ENCODE peak calls at places on chromosomes 5 and 9, in four cellular contexts. F, H, X and T are unnamed samples.

GRCh38 chr5:107380654-107381053 is 290.1 kb downstream of the EFNA5 start:
- DNase-seq in H (no peak), F (no peak), X (no peak), T (no peak)

GRCh38 chr9:78369644-78370219 is 72.8 kb downstream of the PSAT1 start:
- DNase-seq in H (peak), X (peak), F (peak), T (peak)

GRCh38 chr5:39352931-39353330 is 11.4 kb downstream of the C9 start:
- DNase-seq in X (no peak), F (no peak), H (no peak), T (no peak)

GRCh38 chr5:2550479-2550878 is 201.0 kb downstream of the IRX2 start:
- DNase-seq in X (no peak), F (no peak), H (no peak), T (no peak)

GRCh38 chr5:178465228-178465860 is 124.8 kb downstream of the COL23A1 start:
- DNase-seq in F (no peak), H (no peak), X (no peak), T (no peak)

GRCh38 chr5:65029178-65029577 is 260.4 kb downstream of the CWC27 start:
- DNase-seq in X (no peak), H (no peak), F (no peak), T (peak)

GRCh38 chr5:169408735-169409134 is 107.8 kb upstream of the SLIT3 start:
- DNase-seq in F (no peak), X (no peak), H (no peak), T (no peak)

GRCh38 chr5:76402880-76403712 is at the start of gene IQGAP2:
- DNase-seq in F (peak), H (peak), X (peak), T (peak)

GRCh38 chr5:172749881-172750608 is 20.9 kb downstream of the DUSP1 start:
- DNase-seq in F (no peak), X (no peak), H (no peak), T (no peak)

GRCh38 chr9:131180454-131180853 is 55.1 kb downstream of the NUP214 start:
- DNase-seq in X (no peak), H (no peak), F (no peak), T (peak)

GRCh38 chr5:74631088-74631960 is 9.2 kb downstream of the ENC1 start:
- DNase-seq in X (no peak), F (no peak), H (peak), T (peak)

GRCh38 chr5:144971067-144971850 is 800.6 kb downstream of the KCTD16 start:
- DNase-seq in H (peak), X (no peak), F (no peak), T (no peak)

GRCh38 chr5:73119492-73120157 is 750 bp upstream of the TMEM171 start:
- DNase-seq in F (no peak), H (peak), X (no peak), T (no peak)

GRCh38 chr5:87122171-87122977 is 145.3 kb upstream of the RASA1 start:
- DNase-seq in F (no peak), X (no peak), H (no peak), T (no peak)

GRCh38 chr5:151048526-151048925 is 28.1 kb downstream of the GPX3 start:
- DNase-seq in F (no peak), X (no peak), H (peak), T (no peak)
- TF ChIP-seq CTCF in F (no peak), X (no peak), H (peak), T (peak)

DNA sequence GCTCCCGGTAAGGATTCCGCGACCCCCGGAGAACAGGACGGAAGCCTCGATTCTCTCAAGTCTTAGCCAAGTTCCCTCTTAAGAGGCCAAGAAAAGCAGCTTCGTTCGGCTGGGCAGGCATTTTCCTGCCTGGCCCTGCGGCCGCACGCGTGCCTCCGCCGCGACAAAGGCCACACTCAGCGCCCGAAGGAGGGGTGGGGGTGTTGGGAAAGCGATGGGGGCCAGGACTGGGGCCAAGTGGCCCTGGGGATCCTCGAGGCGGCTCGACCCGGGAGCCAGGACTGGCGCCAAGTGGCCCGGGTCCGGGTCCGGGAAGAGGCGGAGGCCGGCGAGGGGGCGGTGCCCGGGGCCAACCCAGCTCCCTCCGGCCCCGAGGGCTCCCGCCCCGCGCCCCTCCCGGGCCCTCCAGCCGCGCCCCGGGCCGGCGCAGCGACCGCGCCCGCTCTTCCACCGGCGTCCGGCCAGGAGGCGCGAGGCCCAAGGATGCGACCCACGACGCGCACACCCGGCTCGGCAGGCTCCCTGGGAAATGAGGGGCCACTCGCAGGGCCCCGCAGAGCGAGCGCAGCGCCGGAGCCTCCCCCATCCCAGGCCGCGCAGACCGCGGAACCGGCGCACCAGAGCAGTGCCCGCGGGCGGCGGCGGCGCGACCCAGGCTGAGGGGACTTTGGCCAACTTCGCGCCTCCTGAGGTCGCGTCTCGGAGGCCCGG is 758 bp downstream of the VAV2 start:
- DNase-seq in H (no peak), X (no peak), F (no peak), T (no peak)
- H3K4me3 ChIP-seq in H (peak), X (peak), F (peak), T (peak)

DNA sequence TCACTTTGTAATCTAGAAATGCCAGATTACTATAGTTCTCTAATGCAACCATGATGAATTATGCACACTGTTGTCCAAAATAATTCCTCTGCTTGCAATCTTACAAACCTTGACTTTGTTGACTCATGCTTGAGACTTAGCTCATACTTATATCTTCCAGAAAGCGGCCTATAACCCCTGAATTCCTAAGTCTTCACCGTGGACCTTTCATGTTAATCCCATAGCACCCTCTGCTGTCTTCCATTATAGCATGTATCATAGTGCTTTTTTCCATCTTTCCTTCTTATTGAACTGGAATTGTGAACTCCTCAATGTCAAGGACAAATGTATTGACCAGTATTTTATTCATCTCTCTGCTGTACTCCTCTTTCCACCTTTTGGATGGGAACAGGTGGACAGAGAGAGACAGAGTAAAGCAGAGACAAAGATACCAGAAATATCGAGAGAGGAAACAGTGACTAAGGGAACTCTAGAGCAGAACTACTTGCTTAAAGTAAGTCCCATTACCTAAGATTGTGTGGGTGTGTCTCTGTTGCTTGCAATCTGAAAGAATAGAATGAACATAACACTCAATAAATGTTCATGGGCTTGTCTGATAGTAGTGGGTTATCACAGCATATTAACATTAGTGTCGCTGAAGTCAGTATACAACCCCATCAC is 110.0 kb downstream of the LURAP1L start:
- DNase-seq in F (no peak), H (peak), X (no peak), T (peak)
- TF ChIP-seq CTCF in F (peak), H (peak), X (peak), T (peak)

GRCh38 chr9:38032266-38032830 is 36.7 kb downstream of the SHB start:
- DNase-seq in F (no peak), X (no peak), H (peak), T (no peak)
- H3K4me3 ChIP-seq in F (no peak), X (no peak), H (no peak), T (no peak)

DNA sequence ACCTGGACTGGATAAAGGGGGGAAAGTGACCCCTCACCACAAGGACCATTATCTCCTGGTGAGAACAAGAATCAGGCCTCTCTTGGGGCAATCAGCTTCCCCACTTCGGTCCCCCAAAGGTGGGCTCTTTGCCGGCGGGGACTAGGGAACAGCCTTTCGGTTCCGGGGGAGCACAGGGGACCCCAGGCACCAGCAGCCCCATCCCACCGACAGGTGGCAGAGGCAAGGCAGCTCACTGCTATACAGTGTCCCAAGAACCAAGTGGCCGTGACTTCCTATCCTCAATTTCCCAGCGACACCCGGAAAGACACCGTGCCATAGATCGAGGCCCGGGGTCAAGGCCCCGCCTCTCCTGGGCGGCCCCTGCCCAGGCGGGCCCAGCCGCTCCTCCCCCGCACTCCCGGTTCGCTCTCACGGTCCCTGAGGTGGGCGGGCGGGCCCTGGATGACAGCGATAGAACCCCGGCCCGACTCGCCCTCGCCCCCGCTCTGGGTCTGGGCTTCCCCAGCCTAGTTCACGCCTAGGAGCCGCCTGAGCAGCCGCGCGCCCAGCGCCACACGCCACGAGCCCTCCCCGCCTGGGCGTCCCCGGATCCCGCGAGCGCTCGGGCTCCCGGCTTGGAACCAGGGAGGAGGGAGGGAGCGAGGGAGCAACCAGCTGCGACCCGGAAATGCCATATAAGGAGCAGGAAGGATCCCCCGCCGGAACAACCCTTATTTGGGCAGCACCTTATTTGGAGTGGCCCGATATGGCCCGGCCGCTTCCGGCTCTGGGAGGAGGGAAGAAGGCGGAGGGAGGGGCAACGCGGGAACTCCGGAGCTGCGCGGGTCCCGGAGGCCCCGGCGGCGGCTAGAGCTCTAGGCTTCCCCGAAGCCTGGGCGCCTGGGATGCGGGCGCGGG is 641 bp upstream of the EGR1 start:
- DNase-seq in X (peak), H (peak), F (peak), T (peak)
- TF ChIP-seq CTCF in X (peak), H (no peak), F (no peak), T (no peak)

DNA sequence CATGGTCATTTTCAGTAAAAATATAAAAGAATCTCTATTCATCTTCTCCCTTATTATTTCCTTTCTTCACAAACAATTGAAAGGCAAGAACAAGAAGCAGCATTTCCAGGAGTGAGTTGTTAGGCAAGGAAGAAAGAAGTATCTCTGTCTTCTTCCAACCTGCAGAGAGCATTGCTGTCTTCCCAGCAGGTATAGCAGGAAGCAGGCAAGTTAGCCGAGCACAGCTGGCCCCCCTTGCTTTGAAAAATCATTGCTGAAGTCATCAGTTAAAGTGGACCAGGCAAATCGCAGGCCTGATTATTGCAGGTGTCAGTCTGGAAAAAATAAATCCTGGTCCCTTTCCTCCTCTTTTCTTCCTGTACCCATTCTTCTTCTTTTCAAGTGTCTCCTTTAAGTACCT is 353.1 kb upstream of the BRINP1 start:
- DNase-seq in F (no peak), H (no peak), X (no peak), T (no peak)
- H3K4me3 ChIP-seq in F (no peak), H (no peak), X (no peak), T (no peak)